ENCODE peak calls at places on chromosomes 6 and 20, in eight cellular contexts. Y is CD8-positive, alpha-beta T cell; T is breast epithelium; R is neural progenitor cell; F is CD8-positive, alpha-beta memory T cell; E is transverse colon; B is A549; J is lower lobe of right lung. X is an unnamed sample.

GRCh38 chr6:155813548-155813947 is 357.9 kb upstream of the NOX3 start:
- DNase-seq in Y (no peak), T (no peak), R (no peak), F (no peak), E (no peak), B (no peak), J (no peak), X (no peak)

GRCh38 chr20:1391640-1392442 is 1.0 kb downstream of the FKBP1A start:
- DNase-seq in Y (no peak), T (no peak), R (peak; percentile 32), F (no peak), E (no peak), B (no peak), J (peak; percentile 58), X (peak; percentile 15)

GRCh38 chr20:36218380-36219064 is 17.8 kb upstream of the AAR2 start:
- DNase-seq in Y (no peak), T (no peak), R (no peak), F (no peak), E (no peak), B (no peak), J (no peak), X (no peak)

GRCh38 chr6:149628865-149629544 is 19.5 kb downstream of the KATNA1 start:
- DNase-seq in Y (no peak), T (no peak), R (no peak), F (no peak), E (no peak), B (no peak), J (no peak), X (no peak)

GRCh38 chr6:3797231-3798200 is 46.0 kb upstream of the PXDC1 start:
- DNase-seq in Y (no peak), T (no peak), R (no peak), F (no peak), E (no peak), B (peak; percentile 55), J (no peak), X (no peak)

GRCh38 chr6:14037402-14038277 is 79.9 kb upstream of the CD83 start:
- DNase-seq in Y (no peak), T (no peak), R (no peak), F (no peak), E (no peak), B (no peak), J (no peak), X (no peak)

GRCh38 chr6:34484899-34485298 is 19.0 kb downstream of the PACSIN1 start:
- DNase-seq in Y (peak; percentile 74), T (no peak), R (no peak), F (peak; percentile 60), E (no peak), B (no peak), J (no peak), X (no peak)

GRCh38 chr6:88629838-88630462 is 333.5 kb downstream of the RNGTT start:
- DNase-seq in Y (no peak), T (no peak), R (peak; percentile 79), F (no peak), E (no peak), B (peak; percentile 10), J (no peak), X (peak; percentile 25)

GRCh38 chr6:17831135-17831534 is 124.4 kb upstream of the NUP153 start:
- DNase-seq in Y (no peak), T (no peak), R (no peak), F (no peak), E (no peak), B (no peak), J (no peak), X (peak; percentile 73)

GRCh38 chr20:18103497-18103896 is 34.2 kb upstream of the KAT14 start:
- DNase-seq in Y (no peak), T (no peak), R (no peak), F (no peak), E (no peak), B (no peak), J (no peak), X (no peak)

GRCh38 chr6:113190170-113190569 is 667.0 kb upstream of the MARCKS start:
- DNase-seq in Y (no peak), T (no peak), R (peak; percentile 16), F (no peak), E (no peak), B (no peak), J (no peak), X (peak; percentile 25)

GRCh38 chr20:63094767-63095499 is 88.2 kb upstream of the BHLHE23 start:
- DNase-seq in Y (no peak), T (no peak), R (no peak), F (no peak), E (peak; percentile 2), B (no peak), J (peak; percentile 23), X (no peak)

GRCh38 chr6:64580346-64580745 is 944.7 kb downstream of the PHF3 start:
- DNase-seq in Y (no peak), T (no peak), R (no peak), F (no peak), E (no peak), B (no peak), J (no peak), X (no peak)

GRCh38 chr20:23540624-23541023 is 27.7 kb downstream of the CST9L start:
- DNase-seq in Y (no peak), T (no peak), R (no peak), F (no peak), E (no peak), B (no peak), J (no peak), X (no peak)

GRCh38 chr6:52724041-52724405 is 39.3 kb downstream of the GSTA2 start:
- DNase-seq in Y (no peak), T (no peak), R (no peak), F (no peak), E (no peak), B (peak; percentile 23), J (no peak), X (peak; percentile 79)

GRCh38 chr6:41071501-41071922 is 644 bp downstream of the OARD1 start:
- DNase-seq in Y (no peak), T (no peak), R (no peak), F (no peak), E (peak; percentile 86), B (no peak), J (peak; percentile 87), X (no peak)

GRCh38 chr20:23164176-23164601 is 78.1 kb upstream of the CD93 start:
- DNase-seq in Y (no peak), T (no peak), R (no peak), F (no peak), E (peak; percentile 71), B (no peak), J (no peak), X (no peak)

GRCh38 chr20:51935003-51935358 is 132.7 kb upstream of the SALL4 start:
- DNase-seq in Y (no peak), T (no peak), R (no peak), F (no peak), E (no peak), B (no peak), J (no peak), X (no peak)

GRCh38 chr6:88517737-88518136 is 351.6 kb upstream of the CNR1 start:
- DNase-seq in Y (no peak), T (no peak), R (no peak), F (no peak), E (no peak), B (no peak), J (no peak), X (no peak)

GRCh38 chr6:81770395-81770794 is 17.9 kb upstream of the TENT5A start:
- DNase-seq in Y (no peak), T (no peak), R (no peak), F (no peak), E (no peak), B (no peak), J (no peak), X (no peak)

GRCh38 chr6:34235605-34236422 is 859 bp upstream of the HMGA1 start:
- DNase-seq in Y (peak; percentile 64), T (no peak), R (peak; percentile 96), F (peak; percentile 75), E (peak; percentile 70), B (peak; percentile 75), J (peak; percentile 85), X (peak; percentile 80)

GRCh38 chr20:21377701-21378100 is 19.6 kb downstream of the NKX2-4 start:
- DNase-seq in Y (no peak), T (no peak), R (no peak), F (no peak), E (no peak), B (no peak), J (no peak), X (no peak)
- H3K4me3 ChIP-seq in Y (no peak overlapping the region), T (no peak overlapping the region), R (no peak overlapping the region), F (no peak overlapping the region), E (no peak overlapping the region), B (no peak overlapping the region), J (no peak overlapping the region), X (no peak overlapping the region)

GRCh38 chr6:142987490-142987889 is 42.5 kb upstream of the HIVEP2 start:
- DNase-seq in Y (no peak), T (no peak), R (no peak), F (no peak), E (no peak), B (no peak), J (no peak), X (no peak)

GRCh38 chr6:142984386-142984785 is 39.4 kb upstream of the HIVEP2 start:
- DNase-seq in Y (no peak), T (no peak), R (no peak), F (no peak), E (no peak), B (no peak), J (no peak), X (no peak)

DNA sequence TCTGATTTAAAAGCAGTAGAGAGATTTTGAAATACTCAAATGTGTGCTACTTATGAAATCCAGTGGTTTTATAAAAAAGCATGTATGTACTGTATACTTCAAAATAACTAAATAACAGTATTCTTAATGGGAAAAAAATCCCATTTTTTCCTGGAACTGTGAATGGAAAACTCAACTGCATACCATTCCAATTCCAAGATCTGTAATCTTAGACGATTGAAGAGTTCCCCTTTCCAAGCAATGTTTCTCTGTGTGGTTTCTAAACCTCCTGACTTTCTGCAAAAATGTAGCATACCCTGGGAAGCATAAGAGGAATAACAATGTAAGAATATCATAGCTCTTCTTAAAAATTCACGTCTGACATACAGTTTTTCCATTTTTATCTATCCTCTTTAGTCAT is 40.3 kb upstream of the HIVEP2 start:
- DNase-seq in Y (no peak), T (no peak), R (no peak), F (no peak), E (no peak), B (no peak), J (no peak), X (peak; percentile 17)
- H3K27ac ChIP-seq in Y (no peak overlapping the region), T (no peak overlapping the region), R (no peak overlapping the region), F (no peak overlapping the region), E (no peak overlapping the region), B (no peak overlapping the region), J (no peak overlapping the region), X (no peak overlapping the region)

GRCh38 chr20:32523613-32524218 is 61.4 kb downstream of the NOL4L start:
- DNase-seq in Y (no peak), T (no peak), R (no peak), F (no peak), E (no peak), B (no peak), J (peak; percentile 13), X (no peak)
- H3K4me1 ChIP-seq in Y (peaks cover 78% of the 10 kb centered on the region), T (no peaks in the 10 kb centered on the region), R (peaks cover 40% of the 10 kb centered on the region), F (peaks cover 77% of the 10 kb centered on the region), E (no peaks in the 10 kb centered on the region), B (no peaks in the 10 kb centered on the region), J (peaks cover 26% of the 10 kb centered on the region), X (peaks cover 23% of the 10 kb centered on the region)

DNA sequence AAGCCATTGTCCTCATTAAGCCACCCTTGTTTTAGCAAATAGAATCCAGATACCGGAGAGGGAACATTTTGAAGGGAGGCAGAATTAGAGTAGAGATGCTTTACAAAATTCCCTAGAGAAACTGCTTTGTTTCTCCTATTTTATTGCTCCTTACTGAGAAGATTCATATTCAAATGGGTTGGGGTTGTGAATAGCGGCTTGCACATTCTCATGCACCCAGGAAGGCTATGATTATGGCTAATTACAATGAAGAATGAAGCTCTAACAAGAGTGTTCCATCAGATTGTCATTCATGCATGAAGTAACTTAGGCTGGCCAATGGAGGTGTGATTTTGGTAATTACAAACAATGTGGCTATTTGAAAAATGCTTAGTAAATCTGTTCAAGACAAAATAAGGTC is 129.5 kb downstream of the PACRG start:
- DNase-seq in Y (no peak), T (no peak), R (peak; percentile 29), F (no peak), E (no peak), B (no peak), J (no peak), X (no peak)
- H3K4me3 ChIP-seq in Y (no peak overlapping the region), T (no peak overlapping the region), R (peak overlapping the region; percentile 33), F (no peak overlapping the region), E (no peak overlapping the region), B (no peak overlapping the region), J (no peak overlapping the region), X (no peak overlapping the region)

X was measured in cardiac muscle cell.